ENCODE peak calls at places on chromosomes 13 and 19, in four cellular contexts. E, O, P and C are unnamed samples.

GRCh38 chr19:13463296-13463695 is 43.0 kb downstream of the CACNA1A start:
- DNase-seq in E (no peak), O (no peak), P (no peak), C (no peak)

GRCh38 chr19:49912965-49913685 is 15.9 kb upstream of the ATF5 start:
- DNase-seq in E (no peak), O (peak; percentile 74), P (no peak), C (no peak)

GRCh38 chr13:78102121-78102677 is 183.6 kb upstream of the EDNRB start:
- DNase-seq in E (no peak), O (no peak), P (peak; percentile 39), C (peak; percentile 11)

GRCh38 chr19:44808463-44809371 is at the start of gene BCAM:
- DNase-seq in E (no peak), O (peak; percentile 91), P (peak; percentile 82), C (peak; percentile 11)

GRCh38 chr19:30857966-30858490 is 485.8 kb downstream of the ZNF536 start:
- DNase-seq in E (no peak), O (no peak), P (no peak), C (no peak)

GRCh38 chr19:7078007-7078406 is 8.5 kb downstream of the ZNF557 start:
- DNase-seq in E (no peak), O (no peak), P (no peak), C (no peak)

GRCh38 chr13:101127741-101128353 is 288.5 kb downstream of the NALCN start:
- DNase-seq in E (no peak), O (no peak), P (no peak), C (no peak)

GRCh38 chr13:60759499-60759898 is 362.5 kb downstream of the TDRD3 start:
- DNase-seq in E (no peak), O (no peak), P (no peak), C (no peak)

GRCh38 chr13:46571189-46571901 is 18.4 kb downstream of the LRCH1 start:
- DNase-seq in E (no peak), O (no peak), P (no peak), C (no peak)

GRCh38 chr19:53881482-53882390 is at the start of gene PRKCG:
- DNase-seq in E (no peak), O (peak; percentile 53), P (no peak), C (no peak)

GRCh38 chr13:109156181-109156935 is 526.9 kb downstream of the MYO16 start:
- DNase-seq in E (no peak), O (no peak), P (no peak), C (peak; percentile 16)

GRCh38 chr13:112991611-112992010 is 22.6 kb downstream of the MCF2L start:
- DNase-seq in E (no peak), O (no peak), P (no peak), C (no peak)

GRCh38 chr19:708154-709141 is at the start of gene PALM:
- DNase-seq in E (no peak), O (peak; percentile 74), P (no peak), C (no peak)

GRCh38 chr19:57192064-57192395 is 730 bp downstream of the ZNF264 start:
- DNase-seq in E (no peak), O (no peak), P (no peak), C (no peak)

GRCh38 chr13:98129059-98129741 is 13.7 kb upstream of the FARP1 start:
- DNase-seq in E (no peak), O (no peak), P (no peak), C (no peak)

GRCh38 chr13:30889196-30889690 is 16.8 kb upstream of the MEDAG start:
- DNase-seq in E (no peak), O (no peak), P (no peak), C (no peak)

GRCh38 chr19:46494936-46495788 is 505 bp downstream of the PNMA8B start:
- DNase-seq in E (no peak), O (no peak), P (no peak), C (no peak)

GRCh38 chr19:55486971-55487883 is 1.0 kb upstream of the SSC5D start:
- DNase-seq in E (no peak), O (peak; percentile 87), P (peak; percentile 94), C (peak; percentile 47)

GRCh38 chr13:31012285-31013024 is 80.0 kb downstream of the TEX26 start:
- DNase-seq in E (no peak), O (no peak), P (no peak), C (no peak)

GRCh38 chr19:6543866-6544347 is 13.1 kb downstream of the TNFSF9 start:
- DNase-seq in E (no peak), O (no peak), P (no peak), C (no peak)

GRCh38 chr19:16527971-16528521 is 14.2 kb downstream of the CHERP start:
- DNase-seq in E (no peak), O (no peak), P (no peak), C (no peak)

GRCh38 chr19:10141479-10141878 is 21.8 kb upstream of the EIF3G start:
- DNase-seq in E (no peak), O (no peak), P (no peak), C (no peak)

GRCh38 chr19:10143700-10144099 is 24.0 kb upstream of the EIF3G start:
- DNase-seq in E (no peak), O (no peak), P (no peak), C (no peak)

GRCh38 chr19:10142701-10143375 is 23.1 kb upstream of the EIF3G start:
- DNase-seq in E (no peak), O (no peak), P (no peak), C (no peak)

GRCh38 chr19:10139952-10140351 is 20.3 kb upstream of the EIF3G start:
- DNase-seq in E (no peak), O (no peak), P (no peak), C (no peak)

GRCh38 chr19:10141973-10142372 is 22.3 kb upstream of the EIF3G start:
- DNase-seq in E (no peak), O (no peak), P (no peak), C (no peak)
- H3K27ac ChIP-seq in E (peak overlapping the region; percentile 26), O (no peak overlapping the region), P (no peak overlapping the region), C (no peak overlapping the region)

GRCh38 chr19:38634757-38635482 is 12.5 kb upstream of the ACTN4 start:
- DNase-seq in E (no peak), O (peak; percentile 87), P (peak; percentile 72), C (no peak)

GRCh38 chr19:38629568-38629967 is 10.6 kb downstream of the EIF3K start:
- DNase-seq in E (no peak), O (no peak), P (no peak), C (no peak)

GRCh38 chr19:38638461-38638860 is 9.0 kb upstream of the ACTN4 start:
- DNase-seq in E (no peak), O (no peak), P (no peak), C (no peak)

GRCh38 chr19:38635483-38636399 is 11.7 kb upstream of the ACTN4 start:
- DNase-seq in E (no peak), O (no peak), P (no peak), C (no peak)

DNA sequence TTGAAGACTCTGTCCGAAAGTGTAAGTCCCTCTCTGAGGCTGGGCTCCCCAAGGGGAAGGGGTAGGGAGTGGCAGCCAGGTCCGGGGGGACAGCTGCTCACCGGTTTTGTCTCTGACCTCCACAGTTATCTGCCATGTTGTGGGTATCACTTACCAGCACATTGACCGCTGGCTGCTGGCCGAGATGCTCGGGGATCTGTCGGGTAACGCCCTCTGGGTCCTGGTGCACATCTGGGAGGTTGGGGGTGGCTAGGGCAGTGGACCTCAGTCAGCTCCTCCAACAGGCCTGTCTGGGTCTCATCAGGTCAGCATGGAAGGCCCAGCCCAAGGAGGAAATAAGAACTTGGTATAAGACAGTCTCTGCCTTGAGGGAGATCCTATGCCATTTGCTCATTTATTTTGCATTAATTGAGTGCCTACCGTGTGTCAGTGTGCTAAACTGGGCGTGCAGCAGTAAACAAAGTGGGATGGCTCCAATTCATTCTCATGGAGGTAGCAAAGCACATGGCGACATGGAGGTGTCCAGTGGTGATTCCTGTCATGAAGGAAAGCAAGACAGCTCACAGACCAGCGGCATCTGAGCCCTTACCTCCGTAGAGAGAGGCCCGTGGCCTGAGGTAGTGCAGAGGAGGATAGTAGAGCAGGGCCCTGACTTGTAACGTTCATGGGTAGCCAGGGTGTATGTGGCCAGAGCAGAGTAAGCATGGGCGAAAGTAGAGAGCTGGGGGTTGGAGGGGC is 13.7 kb downstream of the EIF3K start:
- DNase-seq in E (no peak), O (no peak), P (no peak), C (no peak)
- TF ChIP-seq POLR2A in E (no peak), O (no peak), P (no peak), C (no peak)

GRCh38 chr19:40803170-40803856 is 4.3 kb downstream of the EGLN2 start:
- DNase-seq in E (no peak), O (no peak), P (no peak), C (no peak)
- H3K27ac ChIP-seq in E (peak overlapping the region; percentile 88), O (peak overlapping the region; percentile 71), P (peak overlapping the region; percentile 97), C (peak overlapping the region; percentile 95)

DNA sequence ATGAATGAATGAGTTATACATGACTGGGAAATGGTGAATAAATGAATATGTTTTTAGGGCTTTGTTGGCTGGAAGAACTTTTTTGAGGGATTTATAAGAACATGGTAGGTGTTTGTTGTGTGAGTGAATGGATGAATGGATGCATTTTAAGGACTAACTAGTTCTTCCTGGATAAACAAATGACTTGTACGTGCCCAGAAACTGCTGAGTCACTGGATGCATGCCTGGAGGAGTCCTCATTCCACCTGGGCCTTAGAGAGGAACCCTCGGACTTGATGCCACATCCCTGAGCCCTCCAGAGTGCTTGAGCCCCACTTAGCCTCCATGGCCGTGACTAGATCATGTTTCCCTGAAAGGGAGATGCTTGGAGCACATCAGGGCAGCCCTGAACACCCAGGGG is 153.4 kb downstream of the DPF1 start:
- DNase-seq in E (no peak), O (no peak), P (no peak), C (no peak)
- TF ChIP-seq POLR2A in E (no peak), O (no peak), P (no peak), C (no peak)